ENCODE peak calls at places on chromosomes 7 and 10, in four cellular contexts. U, E, J and Q are unnamed samples.

GRCh38 chr7:43647314-43647691 is 64.4 kb downstream of the STK17A start:
- DNase-seq in U (no peak), E (no peak), J (peak), Q (no peak)

GRCh38 chr10:78572565-78572964 is 496.2 kb upstream of the ZMIZ1 start:
- DNase-seq in U (no peak), E (no peak), J (no peak), Q (no peak)

GRCh38 chr10:86961481-86962091 is 3.2 kb downstream of the SNCG start:
- DNase-seq in U (peak), E (no peak), J (peak), Q (no peak)

GRCh38 chr7:143519411-143520131 is 41.9 kb downstream of the TAS2R41 start:
- DNase-seq in U (no peak), E (no peak), J (peak), Q (peak)

GRCh38 chr7:102445674-102446071 is 12.3 kb downstream of the ORAI2 start:
- DNase-seq in U (no peak), E (no peak), J (no peak), Q (no peak)

GRCh38 chr7:155692317-155692716 is 47.9 kb downstream of the RBM33 start:
- DNase-seq in U (no peak), E (no peak), J (no peak), Q (no peak)

GRCh38 chr10:17200885-17201164 is 647 bp downstream of the TRDMT1 start:
- DNase-seq in U (no peak), E (peak), J (peak), Q (peak)

GRCh38 chr10:59622320-59622901 is 87.2 kb downstream of the SLC16A9 start:
- DNase-seq in U (no peak), E (peak), J (peak), Q (peak)

GRCh38 chr10:131625041-131625440 is 275.8 kb upstream of the PPP2R2D start:
- DNase-seq in U (no peak), E (no peak), J (no peak), Q (no peak)

GRCh38 chr7:105643857-105644256 is 62.6 kb upstream of the EFCAB10 start:
- DNase-seq in U (no peak), E (no peak), J (no peak), Q (no peak)

GRCh38 chr7:39458346-39458745 is 107.9 kb upstream of the YAE1 start:
- DNase-seq in U (no peak), E (no peak), J (no peak), Q (no peak)

GRCh38 chr7:114084381-114085312 is 165.8 kb upstream of the PPP1R3A start:
- DNase-seq in U (no peak), E (peak), J (peak), Q (peak)

GRCh38 chr7:121107923-121108498 is 119.5 kb downstream of the CPED1 start:
- DNase-seq in U (no peak), E (no peak), J (peak), Q (peak)

GRCh38 chr7:140696024-140696678 is 357 bp upstream of the NDUFB2 start:
- DNase-seq in U (no peak), E (peak), J (peak), Q (peak)